ENCODE peak calls at places on chromosomes 11 and 22, in five cellular contexts. One of them, this sample, is unnamed.

GRCh38 chr11:95520765-95521542 is 268.6 kb downstream of the FAM76B start:
- DNase-seq in left ventricle myocardium superior: no peak
- DNase-seq in D341Med: no peak
- DNase-seq in fibroblast of mammary gland: peak
- DNase-seq in activated CD8-positive, alpha-beta memory T cell treated with anti-CD3 and anti-CD28 coated beads, Interleukin-2, amount 50 U/mL, for 48 hours: no peak
- DNase-seq in this sample: peak

GRCh38 chr11:834371-835316 is 1.9 kb downstream of the CD151 start:
- DNase-seq in left ventricle myocardium superior: peak
- DNase-seq in D341Med: peak
- DNase-seq in fibroblast of mammary gland: peak
- DNase-seq in activated CD8-positive, alpha-beta memory T cell treated with anti-CD3 and anti-CD28 coated beads, Interleukin-2, amount 50 U/mL, for 48 hours: peak
- DNase-seq in this sample: no peak

GRCh38 chr11:1008781-1009180 is 27.7 kb downstream of the MUC6 start:
- DNase-seq in left ventricle myocardium superior: no peak
- DNase-seq in D341Med: no peak
- DNase-seq in fibroblast of mammary gland: no peak
- DNase-seq in activated CD8-positive, alpha-beta memory T cell treated with anti-CD3 and anti-CD28 coated beads, Interleukin-2, amount 50 U/mL, for 48 hours: no peak
- DNase-seq in this sample: no peak

GRCh38 chr11:74471037-74471436 is 3.7 kb upstream of the KCNE3 start:
- DNase-seq in left ventricle myocardium superior: no peak
- DNase-seq in D341Med: no peak
- DNase-seq in fibroblast of mammary gland: no peak
- DNase-seq in activated CD8-positive, alpha-beta memory T cell treated with anti-CD3 and anti-CD28 coated beads, Interleukin-2, amount 50 U/mL, for 48 hours: peak
- DNase-seq in this sample: no peak

GRCh38 chr11:108906826-108907225 is 242.0 kb downstream of the DDX10 start:
- DNase-seq in left ventricle myocardium superior: no peak
- DNase-seq in D341Med: no peak
- DNase-seq in fibroblast of mammary gland: peak
- DNase-seq in activated CD8-positive, alpha-beta memory T cell treated with anti-CD3 and anti-CD28 coated beads, Interleukin-2, amount 50 U/mL, for 48 hours: no peak
- DNase-seq in this sample: no peak

GRCh38 chr22:49158741-49159564 is 668.7 kb downstream of the BRD1 start:
- DNase-seq in left ventricle myocardium superior: no peak
- DNase-seq in D341Med: no peak
- DNase-seq in fibroblast of mammary gland: no peak
- DNase-seq in activated CD8-positive, alpha-beta memory T cell treated with anti-CD3 and anti-CD28 coated beads, Interleukin-2, amount 50 U/mL, for 48 hours: no peak
- DNase-seq in this sample: no peak

GRCh38 chr11:9002920-9003572 is 755 bp downstream of the NRIP3 start:
- DNase-seq in left ventricle myocardium superior: no peak
- DNase-seq in D341Med: no peak
- DNase-seq in fibroblast of mammary gland: no peak
- DNase-seq in activated CD8-positive, alpha-beta memory T cell treated with anti-CD3 and anti-CD28 coated beads, Interleukin-2, amount 50 U/mL, for 48 hours: no peak
- DNase-seq in this sample: peak

GRCh38 chr11:62402226-62402625 is 16.6 kb upstream of the SCGB1A1 start:
- DNase-seq in left ventricle myocardium superior: peak
- DNase-seq in D341Med: no peak
- DNase-seq in fibroblast of mammary gland: peak
- DNase-seq in activated CD8-positive, alpha-beta memory T cell treated with anti-CD3 and anti-CD28 coated beads, Interleukin-2, amount 50 U/mL, for 48 hours: peak
- DNase-seq in this sample: no peak

GRCh38 chr11:69280451-69280850 is 13.5 kb upstream of the MYEOV start:
- DNase-seq in left ventricle myocardium superior: no peak
- DNase-seq in D341Med: no peak
- DNase-seq in fibroblast of mammary gland: peak
- DNase-seq in activated CD8-positive, alpha-beta memory T cell treated with anti-CD3 and anti-CD28 coated beads, Interleukin-2, amount 50 U/mL, for 48 hours: no peak
- DNase-seq in this sample: no peak

This sample was measured in NCI-H345.